ENCODE peak calls at places on chromosomes 11 and 22, in ten cellular contexts. W is fibroblast of mammary gland, B is neuronal stem cell, F is MG63, G is HCT116, U is colonic mucosa, A is fibroblast of the aortic adventitia, H is upper lobe of left lung, D is pancreas, V is stomach. T is an unnamed sample.
A peak's percentile ranks its signal among the peaks of the same experiment; 100 is the strongest.

GRCh38 chr11:48244804-48245203 is at the start of gene OR4X2:
- DNase-seq in W (no peak), B (no peak), F (no peak), G (no peak), U (no peak), A (no peak), H (no peak), D (no peak), V (no peak), T (no peak)

GRCh38 chr11:8905528-8906165 is 5.3 kb upstream of the AKIP1 start:
- DNase-seq in W (peak; percentile 90), B (no peak), F (peak; percentile 25), G (no peak), U (no peak), A (peak; percentile 93), H (no peak), D (no peak), V (no peak), T (no peak)

GRCh38 chr22:17847360-17848078 is 73.2 kb upstream of the BID start:
- DNase-seq in W (no peak), B (no peak), F (no peak), G (peak; percentile 46), U (no peak), A (no peak), H (no peak), D (no peak), V (no peak), T (no peak)

GRCh38 chr11:134275534-134276395 is at the start of gene GLB1L3:
- DNase-seq in W (no peak), B (no peak), F (peak; percentile 35), G (no peak), U (no peak), A (peak; percentile 8), H (no peak), D (no peak), V (no peak), T (no peak)

GRCh38 chr22:21568207-21569075 is 927 bp downstream of the UBE2L3 start:
- DNase-seq in W (no peak), B (no peak), F (peak; percentile 43), G (no peak), U (peak; percentile 50), A (peak; percentile 37), H (no peak), D (peak; percentile 37), V (no peak), T (no peak)

GRCh38 chr11:12084191-12084717 is 26.1 kb upstream of the MICAL2 start:
- DNase-seq in W (no peak), B (no peak), F (no peak), G (no peak), U (no peak), A (no peak), H (no peak), D (no peak), V (no peak), T (no peak)

GRCh38 chr22:25779890-25780289 is 37.9 kb downstream of the MYO18B start:
- DNase-seq in W (no peak), B (no peak), F (no peak), G (no peak), U (no peak), A (no peak), H (peak; percentile 57), D (no peak), V (no peak), T (no peak)

GRCh38 chr11:104333977-104334376 is 170.0 kb upstream of the PDGFD start:
- DNase-seq in W (peak; percentile 19), B (no peak), F (no peak), G (peak; percentile 7), U (no peak), A (no peak), H (no peak), D (no peak), V (no peak), T (no peak)

GRCh38 chr11:45025716-45026492 is 75.2 kb upstream of the TP53I11 start:
- DNase-seq in W (peak; percentile 36), B (no peak), F (no peak), G (no peak), U (no peak), A (no peak), H (peak; percentile 50), D (no peak), V (no peak), T (no peak)

GRCh38 chr11:70550456-70551195 is 152.3 kb downstream of the CTTN start:
- DNase-seq in W (no peak), B (no peak), F (no peak), G (no peak), U (no peak), A (no peak), H (peak; percentile 39), D (no peak), V (no peak), T (no peak)

GRCh38 chr11:69748637-69749036 is 26.5 kb downstream of the FGF4 start:
- DNase-seq in W (no peak), B (no peak), F (no peak), G (no peak), U (no peak), A (no peak), H (no peak), D (no peak), V (no peak), T (no peak)

GRCh38 chr11:110736158-110736553 is 23.9 kb upstream of the ARHGAP20 start:
- DNase-seq in W (no peak), B (no peak), F (no peak), G (no peak), U (no peak), A (no peak), H (no peak), D (no peak), V (no peak), T (no peak)

GRCh38 chr22:36334838-36335603 is 52.7 kb downstream of the MYH9 start:
- DNase-seq in W (peak; percentile 68), B (no peak), F (peak; percentile 67), G (no peak), U (no peak), A (peak; percentile 47), H (peak; percentile 79), D (peak; percentile 54), V (no peak), T (no peak)

GRCh38 chr11:19931141-19931767 is 218.6 kb downstream of the NAV2 start:
- DNase-seq in W (peak; percentile 82), B (no peak), F (no peak), G (no peak), U (no peak), A (peak; percentile 85), H (peak; percentile 32), D (no peak), V (no peak), T (peak; percentile 29)
- H3K4me3 ChIP-seq in W (no peak overlapping the region), B (no peak overlapping the region), F (no peak overlapping the region), G (no peak overlapping the region), U (no peak overlapping the region), A (peak overlapping the region; percentile 57), H (no peak overlapping the region), D (no peak overlapping the region), V (no peak overlapping the region), T (no peak overlapping the region)

DNA sequence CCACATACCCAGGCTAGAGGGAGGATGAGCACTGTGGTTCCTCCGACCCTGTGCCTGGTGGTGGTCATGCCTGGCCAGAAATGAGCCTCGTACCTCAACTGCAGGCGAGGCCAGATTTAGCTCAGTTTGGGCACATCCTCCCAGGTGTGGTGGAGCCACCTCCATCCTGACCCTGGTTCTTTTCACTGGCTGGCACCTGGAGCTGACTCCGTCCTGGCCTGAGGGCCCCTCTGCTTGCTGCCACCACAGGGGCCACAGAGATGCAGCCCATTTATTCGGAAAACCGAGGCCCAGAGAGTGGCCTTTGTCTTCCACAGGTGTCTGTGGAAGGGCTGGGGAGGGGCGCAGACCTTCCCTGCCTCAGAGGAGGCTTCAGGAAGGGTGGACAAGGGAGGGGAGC is 9.0 kb upstream of the ARFGAP3 start:
- DNase-seq in W (no peak), B (no peak), F (no peak), G (no peak), U (no peak), A (no peak), H (peak; percentile 15), D (no peak), V (no peak), T (no peak)
- H3K4me3 ChIP-seq in W (no peak overlapping the region), B (no peak overlapping the region), F (no peak overlapping the region), G (no peak overlapping the region), U (no peak overlapping the region), A (no peak overlapping the region), H (no peak overlapping the region), D (no peak overlapping the region), V (no peak overlapping the region), T (no peak overlapping the region)

GRCh38 chr11:64925536-64926449 is 1.3 kb downstream of the PPP2R5B start:
- DNase-seq in W (no peak), B (no peak), F (no peak), G (no peak), U (no peak), A (no peak), H (peak; percentile 82), D (peak; percentile 40), V (no peak), T (peak; percentile 53)
- H3K4me3 ChIP-seq in W (peak overlapping the region; percentile 74), B (no peak overlapping the region), F (peak overlapping the region; percentile 71), G (peak overlapping the region; percentile 80), U (peak overlapping the region; percentile 98), A (peak overlapping the region; percentile 84), H (peak overlapping the region; percentile 77), D (peak overlapping the region; percentile 100), V (peak overlapping the region; percentile 87), T (peak overlapping the region; percentile 98)

GRCh38 chr11:87006035-87006434 is 31.7 kb upstream of the TMEM135 start:
- DNase-seq in W (no peak), B (no peak), F (no peak), G (no peak), U (no peak), A (no peak), H (no peak), D (no peak), V (no peak), T (no peak)
- H3K4me3 ChIP-seq in W (no peak overlapping the region), B (no peak overlapping the region), F (no peak overlapping the region), G (no peak overlapping the region), U (no peak overlapping the region), A (no peak overlapping the region), H (no peak overlapping the region), D (no peak overlapping the region), V (no peak overlapping the region), T (no peak overlapping the region)

T was measured in ovary.